ENCODE peak calls at places on chromosomes 3 and 15, in eight cellular contexts. One of them, this sample, is unnamed.

GRCh38 chr3:170896781-170897180 is 11.7 kb downstream of the EIF5A2 start:
- DNase-seq in body of pancreas: no peak
- DNase-seq in thoracic aorta: no peak
- DNase-seq in MCF 10A: no peak
- DNase-seq in WERI-Rb-1: no peak
- DNase-seq in type B pancreatic cell: no peak
- DNase-seq in lower lobe of right lung: no peak
- DNase-seq in nephron progenitor cell: no peak
- DNase-seq in this sample: no peak

GRCh38 chr3:78870484-78870883 is 897.3 kb downstream of the ROBO1 start:
- DNase-seq in body of pancreas: no peak
- DNase-seq in thoracic aorta: no peak
- DNase-seq in MCF 10A: peak; percentile 9
- DNase-seq in WERI-Rb-1: no peak
- DNase-seq in type B pancreatic cell: no peak
- DNase-seq in lower lobe of right lung: no peak
- DNase-seq in nephron progenitor cell: no peak
- DNase-seq in this sample: no peak

GRCh38 chr3:57544181-57545125 is at the start of gene DNAH12:
- DNase-seq in body of pancreas: peak; percentile 80
- DNase-seq in thoracic aorta: no peak
- DNase-seq in MCF 10A: no peak
- DNase-seq in WERI-Rb-1: peak; percentile 64
- DNase-seq in type B pancreatic cell: peak; percentile 80
- DNase-seq in lower lobe of right lung: peak; percentile 72
- DNase-seq in nephron progenitor cell: peak; percentile 91
- DNase-seq in this sample: no peak

GRCh38 chr15:76776480-76776879 is 128.7 kb downstream of the SCAPER start:
- DNase-seq in body of pancreas: no peak
- DNase-seq in thoracic aorta: no peak
- DNase-seq in MCF 10A: no peak
- DNase-seq in WERI-Rb-1: no peak
- DNase-seq in type B pancreatic cell: no peak
- DNase-seq in lower lobe of right lung: no peak
- DNase-seq in nephron progenitor cell: no peak
- DNase-seq in this sample: no peak

GRCh38 chr3:152836269-152836668 is 1.3 kb downstream of the P2RY1 start:
- DNase-seq in body of pancreas: no peak
- DNase-seq in thoracic aorta: no peak
- DNase-seq in MCF 10A: no peak
- DNase-seq in WERI-Rb-1: no peak
- DNase-seq in type B pancreatic cell: no peak
- DNase-seq in lower lobe of right lung: no peak
- DNase-seq in nephron progenitor cell: no peak
- DNase-seq in this sample: no peak

GRCh38 chr3:14822875-14823807 is 4.4 kb downstream of the FGD5 start:
- DNase-seq in body of pancreas: no peak
- DNase-seq in thoracic aorta: no peak
- DNase-seq in MCF 10A: no peak
- DNase-seq in WERI-Rb-1: no peak
- DNase-seq in type B pancreatic cell: no peak
- DNase-seq in lower lobe of right lung: no peak
- DNase-seq in nephron progenitor cell: no peak
- DNase-seq in this sample: peak; percentile 53

GRCh38 chr3:170277833-170278586 is 55.8 kb downstream of the PRKCI start:
- DNase-seq in body of pancreas: no peak
- DNase-seq in thoracic aorta: no peak
- DNase-seq in MCF 10A: no peak
- DNase-seq in WERI-Rb-1: no peak
- DNase-seq in type B pancreatic cell: no peak
- DNase-seq in lower lobe of right lung: no peak
- DNase-seq in nephron progenitor cell: no peak
- DNase-seq in this sample: no peak

GRCh38 chr3:152405915-152406802 is 137.4 kb downstream of the MBNL1 start:
- DNase-seq in body of pancreas: no peak
- DNase-seq in thoracic aorta: no peak
- DNase-seq in MCF 10A: peak; percentile 95
- DNase-seq in WERI-Rb-1: no peak
- DNase-seq in type B pancreatic cell: no peak
- DNase-seq in lower lobe of right lung: no peak
- DNase-seq in nephron progenitor cell: peak; percentile 1
- DNase-seq in this sample: no peak

GRCh38 chr3:43362183-43362582 is 75.8 kb downstream of the SNRK start:
- DNase-seq in body of pancreas: no peak
- DNase-seq in thoracic aorta: no peak
- DNase-seq in MCF 10A: no peak
- DNase-seq in WERI-Rb-1: no peak
- DNase-seq in type B pancreatic cell: no peak
- DNase-seq in lower lobe of right lung: no peak
- DNase-seq in nephron progenitor cell: no peak
- DNase-seq in this sample: no peak

GRCh38 chr15:76625267-76625666 is 279.9 kb downstream of the SCAPER start:
- DNase-seq in body of pancreas: no peak
- DNase-seq in thoracic aorta: no peak
- DNase-seq in MCF 10A: no peak
- DNase-seq in WERI-Rb-1: no peak
- DNase-seq in type B pancreatic cell: no peak
- DNase-seq in lower lobe of right lung: no peak
- DNase-seq in nephron progenitor cell: no peak
- DNase-seq in this sample: no peak

GRCh38 chr3:155217591-155217990 is 75.9 kb downstream of the STRIT1 start:
- DNase-seq in body of pancreas: no peak
- DNase-seq in thoracic aorta: no peak
- DNase-seq in MCF 10A: peak; percentile 55
- DNase-seq in WERI-Rb-1: no peak
- DNase-seq in type B pancreatic cell: no peak
- DNase-seq in lower lobe of right lung: no peak
- DNase-seq in nephron progenitor cell: no peak
- DNase-seq in this sample: no peak

GRCh38 chr3:185549111-185549510 is 3.3 kb downstream of the LIPH start:
- DNase-seq in body of pancreas: peak; percentile 44
- DNase-seq in thoracic aorta: peak; percentile 74
- DNase-seq in MCF 10A: peak; percentile 99
- DNase-seq in WERI-Rb-1: no peak
- DNase-seq in type B pancreatic cell: no peak
- DNase-seq in lower lobe of right lung: no peak
- DNase-seq in nephron progenitor cell: no peak
- DNase-seq in this sample: no peak

GRCh38 chr3:69433938-69434263 is 48.0 kb upstream of the FRMD4B start:
- DNase-seq in body of pancreas: no peak
- DNase-seq in thoracic aorta: no peak
- DNase-seq in MCF 10A: peak; percentile 31
- DNase-seq in WERI-Rb-1: peak; percentile 67
- DNase-seq in type B pancreatic cell: no peak
- DNase-seq in lower lobe of right lung: no peak
- DNase-seq in nephron progenitor cell: no peak
- DNase-seq in this sample: no peak

GRCh38 chr3:69998759-69999158 is 774 bp upstream of the SAMMSON start:
- DNase-seq in body of pancreas: no peak
- DNase-seq in thoracic aorta: no peak
- DNase-seq in MCF 10A: no peak
- DNase-seq in WERI-Rb-1: no peak
- DNase-seq in type B pancreatic cell: no peak
- DNase-seq in lower lobe of right lung: no peak
- DNase-seq in nephron progenitor cell: no peak
- DNase-seq in this sample: no peak

GRCh38 chr3:58532794-58533220 is 4.2 kb downstream of the ACOX2 start:
- DNase-seq in body of pancreas: peak; percentile 81
- DNase-seq in thoracic aorta: no peak
- DNase-seq in MCF 10A: peak; percentile 79
- DNase-seq in WERI-Rb-1: peak; percentile 81
- DNase-seq in type B pancreatic cell: no peak
- DNase-seq in lower lobe of right lung: peak; percentile 84
- DNase-seq in nephron progenitor cell: peak; percentile 75
- DNase-seq in this sample: no peak

GRCh38 chr15:38010390-38010789 is 76.0 kb downstream of the TMCO5A start:
- DNase-seq in body of pancreas: no peak
- DNase-seq in thoracic aorta: no peak
- DNase-seq in MCF 10A: no peak
- DNase-seq in WERI-Rb-1: no peak
- DNase-seq in type B pancreatic cell: no peak
- DNase-seq in lower lobe of right lung: no peak
- DNase-seq in nephron progenitor cell: no peak
- DNase-seq in this sample: no peak

GRCh38 chr3:64209866-64210609 is 15.2 kb downstream of the PRICKLE2 start:
- DNase-seq in body of pancreas: peak; percentile 65
- DNase-seq in thoracic aorta: peak; percentile 39
- DNase-seq in MCF 10A: no peak
- DNase-seq in WERI-Rb-1: no peak
- DNase-seq in type B pancreatic cell: no peak
- DNase-seq in lower lobe of right lung: peak; percentile 61
- DNase-seq in nephron progenitor cell: no peak
- DNase-seq in this sample: no peak

GRCh38 chr15:69595009-69595825 is 142.6 kb downstream of the RPLP1 start:
- DNase-seq in body of pancreas: peak; percentile 82
- DNase-seq in thoracic aorta: peak; percentile 65
- DNase-seq in MCF 10A: no peak
- DNase-seq in WERI-Rb-1: no peak
- DNase-seq in type B pancreatic cell: no peak
- DNase-seq in lower lobe of right lung: peak; percentile 81
- DNase-seq in nephron progenitor cell: peak; percentile 64
- DNase-seq in this sample: no peak

GRCh38 chr3:139824864-139825263 is 110.1 kb upstream of the CLSTN2 start:
- DNase-seq in body of pancreas: no peak
- DNase-seq in thoracic aorta: no peak
- DNase-seq in MCF 10A: no peak
- DNase-seq in WERI-Rb-1: no peak
- DNase-seq in type B pancreatic cell: no peak
- DNase-seq in lower lobe of right lung: no peak
- DNase-seq in nephron progenitor cell: no peak
- DNase-seq in this sample: no peak

DNA sequence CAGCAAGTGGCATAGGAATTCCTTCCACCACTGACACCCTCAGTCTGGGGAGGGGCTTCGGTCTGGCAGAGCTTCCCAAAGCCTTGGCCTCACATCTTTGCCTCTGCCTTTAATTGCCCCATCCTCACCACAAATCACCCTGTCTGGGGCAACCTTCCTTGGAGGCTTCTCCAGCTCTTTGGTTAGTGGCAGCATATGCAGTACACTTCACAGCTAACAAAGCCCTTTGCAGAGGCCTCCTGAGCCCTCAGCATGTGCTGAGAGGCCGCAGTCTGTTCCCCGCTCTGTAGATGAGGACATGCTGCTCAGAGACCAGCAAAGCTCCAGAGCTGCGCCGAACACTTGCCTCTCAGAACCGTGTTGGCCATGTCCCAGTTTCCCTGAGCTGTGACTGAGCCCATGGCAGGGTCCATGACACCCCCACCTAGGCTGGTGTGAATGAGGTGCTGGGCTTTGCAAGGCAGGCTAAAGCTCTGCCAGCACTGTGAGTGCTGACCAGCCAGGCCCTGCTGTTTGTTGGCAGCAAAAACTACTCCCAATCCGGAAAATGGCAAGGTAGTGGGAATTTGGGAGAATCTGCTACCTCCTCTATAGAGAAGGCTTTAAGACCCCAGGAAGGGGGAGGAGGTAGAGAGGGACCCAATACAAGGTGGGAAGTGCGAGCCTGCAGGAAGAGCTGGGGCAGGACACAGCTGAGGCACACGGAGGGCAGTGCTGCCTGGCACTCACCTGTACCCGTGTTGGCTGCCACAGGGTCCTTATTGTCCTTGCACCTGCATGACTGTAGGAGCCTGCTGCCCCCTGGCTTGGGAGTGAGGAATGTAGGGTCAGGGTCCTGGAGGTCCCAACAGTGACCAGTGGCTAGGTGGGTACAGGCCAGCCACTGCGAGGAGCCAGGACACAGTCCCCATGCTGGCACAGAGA is 8.4 kb upstream of the KLF15 start:
- DNase-seq in body of pancreas: no peak
- DNase-seq in thoracic aorta: no peak
- DNase-seq in MCF 10A: no peak
- DNase-seq in WERI-Rb-1: no peak
- DNase-seq in type B pancreatic cell: no peak
- DNase-seq in lower lobe of right lung: peak; percentile 25
- DNase-seq in nephron progenitor cell: no peak
- DNase-seq in this sample: peak; percentile 61
- TF ChIP-seq CTCF in body of pancreas: no peak
- TF ChIP-seq CTCF in thoracic aorta: no peak
- TF ChIP-seq CTCF in MCF 10A: no peak
- TF ChIP-seq CTCF in WERI-Rb-1: peak; percentile 42
- TF ChIP-seq CTCF in type B pancreatic cell: no peak
- TF ChIP-seq CTCF in lower lobe of right lung: no peak
- TF ChIP-seq CTCF in nephron progenitor cell: no peak
- TF ChIP-seq CTCF in this sample: peak; percentile 14

GRCh38 chr3:52014613-52015012 is 18.9 kb upstream of the RPL29 start:
- DNase-seq in body of pancreas: no peak
- DNase-seq in thoracic aorta: no peak
- DNase-seq in MCF 10A: no peak
- DNase-seq in WERI-Rb-1: peak; percentile 79
- DNase-seq in type B pancreatic cell: no peak
- DNase-seq in lower lobe of right lung: no peak
- DNase-seq in nephron progenitor cell: peak; percentile 37
- DNase-seq in this sample: no peak
- TF ChIP-seq CTCF in body of pancreas: no peak
- TF ChIP-seq CTCF in thoracic aorta: no peak
- TF ChIP-seq CTCF in MCF 10A: no peak
- TF ChIP-seq CTCF in WERI-Rb-1: peak; percentile 90
- TF ChIP-seq CTCF in type B pancreatic cell: peak; percentile 66
- TF ChIP-seq CTCF in lower lobe of right lung: peak; percentile 28
- TF ChIP-seq CTCF in nephron progenitor cell: peak; percentile 50
- TF ChIP-seq CTCF in this sample: peak; percentile 61

DNA sequence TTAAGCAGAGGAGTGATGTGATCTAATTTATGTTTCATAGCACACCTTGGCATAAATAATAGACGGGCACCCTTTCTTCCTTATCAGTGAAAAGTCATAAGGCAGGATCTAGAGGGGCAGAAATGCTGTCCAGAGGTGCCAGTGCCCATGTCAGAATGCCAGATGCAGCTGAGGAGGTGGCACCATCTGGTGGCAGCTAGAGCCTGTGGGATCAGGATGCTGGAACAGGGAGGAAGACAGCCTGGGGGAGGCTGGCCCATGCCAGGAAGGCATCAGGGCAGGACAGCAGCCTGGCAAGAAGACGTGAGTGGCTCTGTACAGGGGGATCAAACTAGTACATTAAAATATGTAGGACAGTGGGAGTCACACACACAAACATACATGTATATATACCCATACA is 16.5 kb downstream of the MYH15 start:
- DNase-seq in body of pancreas: peak; percentile 18
- DNase-seq in thoracic aorta: no peak
- DNase-seq in MCF 10A: peak; percentile 45
- DNase-seq in WERI-Rb-1: peak; percentile 33
- DNase-seq in type B pancreatic cell: no peak
- DNase-seq in lower lobe of right lung: no peak
- DNase-seq in nephron progenitor cell: no peak
- DNase-seq in this sample: no peak
- TF ChIP-seq CTCF in body of pancreas: no peak
- TF ChIP-seq CTCF in thoracic aorta: no peak
- TF ChIP-seq CTCF in MCF 10A: no peak
- TF ChIP-seq CTCF in WERI-Rb-1: peak; percentile 47
- TF ChIP-seq CTCF in type B pancreatic cell: peak; percentile 18
- TF ChIP-seq CTCF in lower lobe of right lung: peak; percentile 26
- TF ChIP-seq CTCF in nephron progenitor cell: no peak
- TF ChIP-seq CTCF in this sample: peak; percentile 64

GRCh38 chr3:124246949-124247348 is 255.0 kb upstream of the ROPN1 start:
- DNase-seq in body of pancreas: peak; percentile 21
- DNase-seq in thoracic aorta: no peak
- DNase-seq in MCF 10A: peak; percentile 55
- DNase-seq in WERI-Rb-1: peak; percentile 49
- DNase-seq in type B pancreatic cell: no peak
- DNase-seq in lower lobe of right lung: no peak
- DNase-seq in nephron progenitor cell: no peak
- DNase-seq in this sample: no peak
- TF ChIP-seq CTCF in body of pancreas: peak; percentile 27
- TF ChIP-seq CTCF in thoracic aorta: no peak
- TF ChIP-seq CTCF in MCF 10A: no peak
- TF ChIP-seq CTCF in WERI-Rb-1: peak; percentile 74
- TF ChIP-seq CTCF in type B pancreatic cell: peak; percentile 57
- TF ChIP-seq CTCF in lower lobe of right lung: peak; percentile 27
- TF ChIP-seq CTCF in nephron progenitor cell: peak; percentile 12
- TF ChIP-seq CTCF in this sample: peak; percentile 68